ENCODE peak calls at places on chromosome X, in six cellular contexts. One of them, this sample, is unnamed.

GRCh38 chrX:111581086-111581485 is 69.6 kb downstream of the SERTM2 start:
- DNase-seq in stimulated activated CD8-positive, alpha-beta memory T cell treated with anti-CD3 and anti-CD28 coated beads, Interleukin-12 subunit alpha, Interleukin-12 subunit beta, amount 100 ng/mL, for 4 hours: no peak
- DNase-seq in skeletal muscle cell: no peak
- DNase-seq in GM20000: no peak
- DNase-seq in T-cell: no peak
- DNase-seq in GM12891: no peak
- DNase-seq in this sample: no peak

GRCh38 chrX:129606918-129607317 is 47.8 kb downstream of the APLN start:
- DNase-seq in stimulated activated CD8-positive, alpha-beta memory T cell treated with anti-CD3 and anti-CD28 coated beads, Interleukin-12 subunit alpha, Interleukin-12 subunit beta, amount 100 ng/mL, for 4 hours: peak; percentile 17
- DNase-seq in skeletal muscle cell: no peak
- DNase-seq in GM20000: peak; percentile 37
- DNase-seq in T-cell: peak; percentile 47
- DNase-seq in GM12891: peak; percentile 28
- DNase-seq in this sample: peak; percentile 36

GRCh38 chrX:93422693-93423092 is 250.7 kb downstream of the NAP1L3 start:
- DNase-seq in skeletal muscle cell: no peak
- DNase-seq in stimulated activated CD8-positive, alpha-beta memory T cell treated with anti-CD3 and anti-CD28 coated beads, Interleukin-12 subunit alpha, Interleukin-12 subunit beta, amount 100 ng/mL, for 4 hours: no peak
- DNase-seq in GM20000: peak; percentile 3
- DNase-seq in T-cell: no peak
- DNase-seq in GM12891: no peak
- DNase-seq in this sample: no peak

GRCh38 chrX:11267311-11267910 is 25.8 kb upstream of the AMELX start:
- DNase-seq in T-cell: no peak
- DNase-seq in GM12891: no peak
- DNase-seq in skeletal muscle cell: peak; percentile 46
- DNase-seq in stimulated activated CD8-positive, alpha-beta memory T cell treated with anti-CD3 and anti-CD28 coated beads, Interleukin-12 subunit alpha, Interleukin-12 subunit beta, amount 100 ng/mL, for 4 hours: no peak
- DNase-seq in GM20000: no peak
- DNase-seq in this sample: no peak

GRCh38 chrX:46634577-46634976 is 61.0 kb downstream of the CHST7 start:
- DNase-seq in skeletal muscle cell: no peak
- DNase-seq in T-cell: no peak
- DNase-seq in GM12891: no peak
- DNase-seq in GM20000: no peak
- DNase-seq in stimulated activated CD8-positive, alpha-beta memory T cell treated with anti-CD3 and anti-CD28 coated beads, Interleukin-12 subunit alpha, Interleukin-12 subunit beta, amount 100 ng/mL, for 4 hours: no peak
- DNase-seq in this sample: no peak

GRCh38 chrX:139759637-139760036 is 51.7 kb upstream of the MCF2 start:
- DNase-seq in stimulated activated CD8-positive, alpha-beta memory T cell treated with anti-CD3 and anti-CD28 coated beads, Interleukin-12 subunit alpha, Interleukin-12 subunit beta, amount 100 ng/mL, for 4 hours: no peak
- DNase-seq in T-cell: no peak
- DNase-seq in skeletal muscle cell: no peak
- DNase-seq in GM12891: no peak
- DNase-seq in GM20000: no peak
- DNase-seq in this sample: no peak

GRCh38 chrX:21802844-21803243 is 36.6 kb upstream of the MBTPS2 start:
- DNase-seq in T-cell: no peak
- DNase-seq in GM12891: no peak
- DNase-seq in GM20000: no peak
- DNase-seq in stimulated activated CD8-positive, alpha-beta memory T cell treated with anti-CD3 and anti-CD28 coated beads, Interleukin-12 subunit alpha, Interleukin-12 subunit beta, amount 100 ng/mL, for 4 hours: no peak
- DNase-seq in skeletal muscle cell: no peak
- DNase-seq in this sample: no peak

GRCh38 chrX:133323450-133323849 is 91.8 kb downstream of the GPC4 start:
- DNase-seq in GM20000: no peak
- DNase-seq in T-cell: no peak
- DNase-seq in stimulated activated CD8-positive, alpha-beta memory T cell treated with anti-CD3 and anti-CD28 coated beads, Interleukin-12 subunit alpha, Interleukin-12 subunit beta, amount 100 ng/mL, for 4 hours: no peak
- DNase-seq in GM12891: no peak
- DNase-seq in skeletal muscle cell: no peak
- DNase-seq in this sample: no peak

GRCh38 chrX:74383611-74384010 is 37.7 kb upstream of the SLC16A2 start:
- DNase-seq in GM20000: peak; percentile 21
- DNase-seq in stimulated activated CD8-positive, alpha-beta memory T cell treated with anti-CD3 and anti-CD28 coated beads, Interleukin-12 subunit alpha, Interleukin-12 subunit beta, amount 100 ng/mL, for 4 hours: no peak
- DNase-seq in T-cell: no peak
- DNase-seq in skeletal muscle cell: no peak
- DNase-seq in GM12891: no peak
- DNase-seq in this sample: peak; percentile 21

GRCh38 chrX:138710866-138711331 is 618 bp downstream of the FGF13 start:
- DNase-seq in GM20000: no peak
- DNase-seq in stimulated activated CD8-positive, alpha-beta memory T cell treated with anti-CD3 and anti-CD28 coated beads, Interleukin-12 subunit alpha, Interleukin-12 subunit beta, amount 100 ng/mL, for 4 hours: no peak
- DNase-seq in skeletal muscle cell: no peak
- DNase-seq in GM12891: no peak
- DNase-seq in T-cell: no peak
- DNase-seq in this sample: no peak

GRCh38 chrX:136691028-136691809 is 43.3 kb downstream of the CD40LG start:
- DNase-seq in T-cell: no peak
- DNase-seq in skeletal muscle cell: no peak
- DNase-seq in stimulated activated CD8-positive, alpha-beta memory T cell treated with anti-CD3 and anti-CD28 coated beads, Interleukin-12 subunit alpha, Interleukin-12 subunit beta, amount 100 ng/mL, for 4 hours: no peak
- DNase-seq in GM20000: no peak
- DNase-seq in GM12891: no peak
- DNase-seq in this sample: no peak

GRCh38 chrX:139815771-139816170 is 107.8 kb upstream of the MCF2 start:
- DNase-seq in stimulated activated CD8-positive, alpha-beta memory T cell treated with anti-CD3 and anti-CD28 coated beads, Interleukin-12 subunit alpha, Interleukin-12 subunit beta, amount 100 ng/mL, for 4 hours: no peak
- DNase-seq in GM20000: no peak
- DNase-seq in skeletal muscle cell: no peak
- DNase-seq in T-cell: no peak
- DNase-seq in GM12891: no peak
- DNase-seq in this sample: no peak

This sample was measured in hippocampal formation.